ENCODE peak calls at places on chromosomes 2 and 18, in nine cellular contexts. C, R, A, V, E, B, H, J and P are unnamed samples.

GRCh38 chr18:46754661-46755292 is 2.1 kb downstream of the ST8SIA5 start:
- DNase-seq in A (no peak), E (no peak), V (no peak), R (no peak), J (no peak), H (peak), C (no peak), B (no peak), P (no peak)

GRCh38 chr2:97663962-97664635 is at the start of gene ACTR1B:
- DNase-seq in A (peak), B (peak), J (peak), R (peak), C (peak), E (peak), H (peak), V (peak), P (peak)

GRCh38 chr18:48488388-48488850 is 50.4 kb upstream of the CTIF start:
- DNase-seq in V (peak), A (peak), R (peak), J (peak), C (peak), B (peak), H (peak), E (peak), P (peak)

GRCh38 chr2:42252464-42252863 is 83.3 kb downstream of the EML4 start:
- DNase-seq in V (no peak), C (no peak), J (no peak), H (no peak), B (no peak), A (no peak), E (no peak), R (no peak), P (no peak)

GRCh38 chr2:136116111-136116812 is 1.7 kb downstream of the CXCR4 start:
- DNase-seq in V (no peak), E (peak), A (no peak), J (no peak), R (peak), B (no peak), C (peak), H (peak), P (no peak)

GRCh38 chr2:45067859-45068642 is 58.8 kb upstream of the SIX2 start:
- DNase-seq in B (peak), V (peak), C (no peak), J (no peak), R (no peak), H (no peak), A (no peak), E (no peak), P (no peak)

GRCh38 chr18:32511147-32511546 is 40.5 kb upstream of the GAREM1 start:
- DNase-seq in J (no peak), C (no peak), A (no peak), H (no peak), V (no peak), B (no peak), E (no peak), R (no peak), P (no peak)

GRCh38 chr2:173414823-173415322 is 60.2 kb downstream of the CDCA7 start:
- DNase-seq in J (no peak), C (no peak), R (no peak), A (peak), B (peak), H (no peak), E (no peak), V (peak), P (peak)

GRCh38 chr18:1585881-1586488 is 681.3 kb downstream of the ADCYAP1 start:
- DNase-seq in J (no peak), A (peak), C (no peak), R (no peak), B (peak), H (no peak), E (peak), V (peak), P (peak)

GRCh38 chr2:46175409-46175808 is 121.8 kb upstream of the EPAS1 start:
- DNase-seq in H (no peak), A (peak), V (peak), R (no peak), C (no peak), E (peak), J (no peak), B (peak), P (no peak)

GRCh38 chr2:96867756-96868554 is 1.9 kb downstream of the SEMA4C start:
- DNase-seq in E (no peak), B (no peak), V (no peak), R (no peak), J (no peak), H (no peak), A (peak), C (no peak), P (no peak)

GRCh38 chr2:133753665-133754064 is 185.4 kb upstream of the NCKAP5 start:
- DNase-seq in C (no peak), B (no peak), V (no peak), H (no peak), J (no peak), A (no peak), R (no peak), E (no peak), P (no peak)

DNA sequence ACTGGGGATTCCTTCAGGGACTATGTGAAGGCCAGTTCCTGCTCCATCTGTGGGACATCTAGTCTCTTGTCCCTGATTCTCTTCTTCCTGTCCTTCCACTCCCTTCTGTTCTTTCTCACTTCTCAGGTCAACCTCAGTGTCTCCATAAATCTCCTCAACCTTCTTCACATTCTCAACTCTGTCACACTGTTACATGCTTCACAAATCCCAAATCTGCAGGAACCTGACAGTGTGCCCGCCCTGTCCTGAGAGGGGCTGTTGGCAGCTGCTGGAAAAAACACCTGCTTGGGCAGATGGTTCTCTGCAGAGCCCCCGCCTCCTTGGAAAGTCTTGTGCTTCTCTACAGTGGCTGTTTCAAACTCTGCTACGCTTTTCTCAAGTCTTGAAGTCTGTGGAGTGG is 218.8 kb downstream of the NAPG start:
- DNase-seq in V (no peak), J (no peak), A (no peak), H (no peak), C (no peak), B (no peak), E (no peak), R (no peak), P (no peak)
- H3K4me3 ChIP-seq in V (no peak), J (no peak), A (no peak), H (no peak), C (no peak), B (no peak), E (no peak), R (no peak), P (no peak)

GRCh38 chr2:238774980-238775509 is 72.8 kb upstream of the TWIST2 start:
- DNase-seq in R (no peak), V (no peak), J (no peak), A (no peak), B (no peak), E (no peak), C (no peak), H (no peak), P (no peak)

GRCh38 chr2:238773472-238773871 is 74.4 kb upstream of the TWIST2 start:
- DNase-seq in H (no peak), R (no peak), J (no peak), A (no peak), V (no peak), C (no peak), B (no peak), E (no peak), P (no peak)

GRCh38 chr2:238771639-238772038 is 76.2 kb upstream of the TWIST2 start:
- DNase-seq in B (peak), H (no peak), R (no peak), E (no peak), V (no peak), A (no peak), C (no peak), J (no peak), P (no peak)

GRCh38 chr2:238772635-238773297 is 75.1 kb upstream of the TWIST2 start:
- DNase-seq in R (no peak), J (no peak), E (no peak), B (no peak), V (no peak), H (no peak), C (no peak), A (no peak), P (no peak)

GRCh38 chr2:238771193-238771592 is 76.7 kb upstream of the TWIST2 start:
- DNase-seq in A (peak), J (no peak), R (no peak), C (peak), B (peak), E (no peak), V (no peak), H (no peak), P (no peak)
- H3K4me3 ChIP-seq in A (no peak), J (no peak), R (no peak), C (no peak), B (no peak), E (no peak), V (no peak), H (no peak), P (no peak)

DNA sequence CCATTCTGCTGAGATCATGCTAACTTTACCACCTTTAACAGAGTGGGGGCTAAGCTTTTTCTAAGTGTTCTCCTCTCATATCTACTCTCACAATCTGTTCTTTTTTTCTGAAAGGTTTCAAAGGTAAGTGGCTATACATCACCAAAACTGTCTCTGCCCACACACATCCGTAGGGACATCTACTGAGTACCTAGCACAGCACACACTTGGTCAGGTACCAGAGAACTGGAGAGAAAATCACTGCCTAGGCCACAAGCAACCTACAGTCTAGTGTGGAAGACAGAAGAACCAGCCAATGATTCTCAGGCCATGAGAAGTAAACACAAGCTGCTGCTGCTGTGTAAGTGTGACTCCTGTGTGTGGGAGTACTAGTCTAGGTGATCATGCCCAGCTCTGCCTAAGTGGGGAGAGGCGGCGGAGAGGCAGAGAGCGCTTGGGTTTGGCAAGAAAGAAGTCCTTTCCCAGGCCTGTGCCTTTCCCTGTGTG is 176.1 kb upstream of the ZFP36L2 start:
- DNase-seq in C (no peak), J (no peak), V (no peak), H (no peak), E (no peak), B (no peak), A (no peak), R (no peak), P (no peak)
- H3K4me3 ChIP-seq in C (no peak), J (no peak), V (no peak), H (no peak), E (no peak), B (no peak), A (no peak), R (no peak), P (no peak)

GRCh38 chr2:131475831-131476230 is at the start of gene TUBA3D:
- DNase-seq in R (no peak), B (no peak), J (no peak), E (no peak), A (no peak), V (no peak), C (no peak), H (no peak), P (no peak)
- H3K4me3 ChIP-seq in R (no peak), B (no peak), J (no peak), E (no peak), A (no peak), V (no peak), C (no peak), H (no peak), P (no peak)

GRCh38 chr18:2959341-2959740 is 53.6 kb downstream of the LPIN2 start:
- DNase-seq in E (no peak), B (no peak), J (no peak), R (no peak), H (no peak), A (no peak), C (no peak), V (no peak), P (no peak)
- H3K4me3 ChIP-seq in E (no peak), B (no peak), J (no peak), R (no peak), H (no peak), A (no peak), C (no peak), V (no peak), P (no peak)

GRCh38 chr2:205390866-205391265 is 291.4 kb upstream of the NRP2 start:
- DNase-seq in C (no peak), R (no peak), E (no peak), A (no peak), H (no peak), J (no peak), B (no peak), V (no peak), P (no peak)
- H3K4me3 ChIP-seq in C (no peak), R (no peak), E (no peak), A (no peak), H (no peak), J (no peak), B (no peak), V (no peak), P (no peak)

GRCh38 chr2:118320640-118321039 is 232.4 kb downstream of the INSIG2 start:
- DNase-seq in B (no peak), C (no peak), V (peak), J (no peak), R (no peak), E (no peak), H (no peak), A (no peak), P (no peak)
- H3K4me3 ChIP-seq in B (no peak), C (no peak), V (no peak), J (no peak), R (no peak), E (no peak), H (no peak), A (no peak), P (no peak)

GRCh38 chr2:233385489-233386044 is 31.3 kb downstream of the DGKD start:
- DNase-seq in A (peak), J (no peak), E (no peak), H (no peak), B (no peak), V (no peak), R (no peak), C (no peak), P (no peak)
- H3K4me3 ChIP-seq in A (no peak), J (no peak), E (no peak), H (no peak), B (no peak), V (no peak), R (no peak), C (no peak), P (no peak)